ENCODE peak calls at places on chromosome 11, in nine cellular contexts. L is HCT116, R is astrocyte of the cerebellum, X is Caco-2, C is AG04449, N is pancreas, B is heart left ventricle, A is choroid plexus epithelial cell, D is A549. F is an unnamed sample.
A peak's percentile ranks its signal among the peaks of the same experiment; 100 is the strongest.

GRCh38 chr11:126654886-126655806 is 299.7 kb downstream of the ST3GAL4 start:
- DNase-seq in R (no peak), D (no peak), C (no peak), N (no peak), X (no peak), B (no peak), A (no peak), L (no peak), F (no peak)

GRCh38 chr11:47003180-47003877 is 66.8 kb downstream of the CSTPP1 start:
- DNase-seq in A (no peak), L (no peak), B (peak; percentile 25), C (no peak), X (no peak), D (no peak), R (no peak), N (no peak), F (no peak)

GRCh38 chr11:94946812-94947211 is 26.5 kb downstream of the CWC15 start:
- DNase-seq in N (no peak), A (no peak), L (no peak), D (no peak), X (no peak), R (no peak), B (no peak), C (no peak), F (no peak)

GRCh38 chr11:113613619-113614018 is 92.5 kb downstream of the TMPRSS5 start:
- DNase-seq in D (no peak), L (no peak), X (no peak), C (no peak), B (no peak), N (no peak), A (no peak), R (no peak), F (no peak)

GRCh38 chr11:67439321-67440228 is 2.1 kb upstream of the PTPRCAP start:
- DNase-seq in X (no peak), N (no peak), D (peak; percentile 68), B (no peak), R (no peak), C (no peak), A (no peak), L (no peak), F (no peak)

GRCh38 chr11:124538019-124538418 is 5.4 kb downstream of the OR8B12 start:
- DNase-seq in L (no peak), A (peak; percentile 99), N (no peak), X (no peak), D (peak; percentile 26), C (peak; percentile 10), B (peak; percentile 9), R (peak; percentile 78), F (no peak)

GRCh38 chr11:3802016-3802790 is 4.8 kb upstream of the NUP98 start:
- DNase-seq in N (no peak), A (no peak), R (no peak), X (no peak), D (peak; percentile 78), L (no peak), B (no peak), C (peak; percentile 40), F (no peak)

GRCh38 chr11:128731041-128731663 is 37.3 kb downstream of the FLI1 start:
- DNase-seq in R (no peak), N (no peak), B (no peak), X (no peak), D (no peak), A (no peak), L (no peak), C (no peak), F (no peak)

GRCh38 chr11:95831198-95831883 is 41.0 kb downstream of the CEP57 start:
- DNase-seq in R (peak; percentile 91), D (no peak), L (no peak), B (no peak), C (peak; percentile 63), A (peak; percentile 77), N (no peak), X (no peak), F (peak; percentile 92)

GRCh38 chr11:45964911-45965389 is 42.5 kb downstream of the LARGE2 start:
- DNase-seq in D (peak; percentile 75), R (peak; percentile 63), B (peak; percentile 63), N (peak; percentile 48), A (peak; percentile 91), L (peak; percentile 49), X (peak; percentile 71), C (no peak), F (peak; percentile 74)

GRCh38 chr11:63667993-63668392 is 3.2 kb downstream of the ATL3 start:
- DNase-seq in R (peak; percentile 81), N (no peak), L (peak; percentile 68), D (peak; percentile 80), X (no peak), B (no peak), A (peak; percentile 91), C (peak; percentile 85), F (peak; percentile 79)

GRCh38 chr11:130070829-130071205 is 1.1 kb downstream of the APLP2 start:
- DNase-seq in R (no peak), B (peak; percentile 16), C (no peak), N (no peak), X (no peak), A (peak; percentile 61), D (no peak), L (no peak), F (no peak)

GRCh38 chr11:27720277-27720830 is 20.1 kb upstream of the BDNF start:
- DNase-seq in X (peak; percentile 41), A (peak; percentile 69), D (peak; percentile 66), R (no peak), N (no peak), C (no peak), L (no peak), B (no peak), F (no peak)

GRCh38 chr11:113644605-113645004 is 61.5 kb downstream of the TMPRSS5 start:
- DNase-seq in A (no peak), N (no peak), B (no peak), C (no peak), R (no peak), D (no peak), L (no peak), X (no peak), F (no peak)

GRCh38 chr11:86620796-86621575 is 51.4 kb downstream of the ME3 start:
- DNase-seq in A (peak; percentile 84), D (no peak), R (peak; percentile 70), X (no peak), C (no peak), B (no peak), L (no peak), N (no peak), F (no peak)

GRCh38 chr11:75852406-75853017 is 37.5 kb downstream of the UVRAG start:
- DNase-seq in R (no peak), X (no peak), B (no peak), L (no peak), D (no peak), A (no peak), C (no peak), N (no peak), F (no peak)

DNA sequence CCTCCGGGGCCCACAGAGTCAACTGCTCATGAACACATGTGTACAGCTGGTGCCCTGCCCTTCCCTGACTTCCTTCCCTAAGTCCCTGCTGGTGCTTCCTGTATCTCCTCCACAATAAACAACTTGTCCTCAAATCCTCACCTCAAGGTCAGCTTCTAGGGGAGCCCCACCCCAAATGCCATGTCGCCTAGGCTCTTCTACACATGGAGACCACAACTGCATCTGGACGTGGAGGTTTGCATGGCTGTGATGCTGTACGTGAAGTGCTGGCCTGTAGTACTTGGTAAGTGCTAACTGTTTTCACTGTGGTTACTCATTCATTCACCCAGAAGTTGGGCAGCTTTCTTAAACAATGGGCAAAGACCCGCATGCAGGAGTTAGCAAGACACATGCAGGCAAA is 359.5 kb downstream of the SHANK2 start:
- DNase-seq in N (no peak), B (no peak), L (no peak), A (no peak), X (no peak), C (no peak), R (no peak), D (no peak), F (no peak)
- TF ChIP-seq CTCF in N (no peak), B (no peak), L (no peak), A (no peak), X (no peak), C (no peak), R (no peak), D (no peak), F (no peak)

DNA sequence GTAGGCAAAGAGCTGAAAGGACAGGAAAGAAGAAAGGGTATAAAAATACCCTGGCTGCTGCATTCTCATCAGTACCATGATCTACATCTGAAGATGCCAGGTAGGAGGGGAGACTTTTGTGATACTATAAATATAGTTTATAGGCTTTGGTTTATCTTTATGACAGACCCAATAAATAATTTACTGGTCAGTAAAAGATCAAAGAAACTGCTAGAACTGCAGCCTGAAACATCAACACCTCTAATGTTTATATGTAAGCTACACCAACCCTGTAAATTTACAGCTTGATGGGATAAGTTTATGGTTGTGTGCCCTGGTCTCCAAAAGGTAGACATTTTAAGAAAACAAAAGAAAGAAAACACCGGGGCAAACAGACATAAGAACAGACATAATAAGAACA is 313.1 kb downstream of the BUD13 start:
- DNase-seq in A (no peak), B (no peak), L (no peak), X (no peak), C (no peak), D (no peak), N (no peak), R (no peak), F (no peak)
- H3K4me3 ChIP-seq in A (no peak overlapping the region), B (no peak overlapping the region), L (no peak overlapping the region), X (no peak overlapping the region), C (no peak overlapping the region), D (no peak overlapping the region), N (no peak overlapping the region), R (no peak overlapping the region), F (no peak overlapping the region)

DNA sequence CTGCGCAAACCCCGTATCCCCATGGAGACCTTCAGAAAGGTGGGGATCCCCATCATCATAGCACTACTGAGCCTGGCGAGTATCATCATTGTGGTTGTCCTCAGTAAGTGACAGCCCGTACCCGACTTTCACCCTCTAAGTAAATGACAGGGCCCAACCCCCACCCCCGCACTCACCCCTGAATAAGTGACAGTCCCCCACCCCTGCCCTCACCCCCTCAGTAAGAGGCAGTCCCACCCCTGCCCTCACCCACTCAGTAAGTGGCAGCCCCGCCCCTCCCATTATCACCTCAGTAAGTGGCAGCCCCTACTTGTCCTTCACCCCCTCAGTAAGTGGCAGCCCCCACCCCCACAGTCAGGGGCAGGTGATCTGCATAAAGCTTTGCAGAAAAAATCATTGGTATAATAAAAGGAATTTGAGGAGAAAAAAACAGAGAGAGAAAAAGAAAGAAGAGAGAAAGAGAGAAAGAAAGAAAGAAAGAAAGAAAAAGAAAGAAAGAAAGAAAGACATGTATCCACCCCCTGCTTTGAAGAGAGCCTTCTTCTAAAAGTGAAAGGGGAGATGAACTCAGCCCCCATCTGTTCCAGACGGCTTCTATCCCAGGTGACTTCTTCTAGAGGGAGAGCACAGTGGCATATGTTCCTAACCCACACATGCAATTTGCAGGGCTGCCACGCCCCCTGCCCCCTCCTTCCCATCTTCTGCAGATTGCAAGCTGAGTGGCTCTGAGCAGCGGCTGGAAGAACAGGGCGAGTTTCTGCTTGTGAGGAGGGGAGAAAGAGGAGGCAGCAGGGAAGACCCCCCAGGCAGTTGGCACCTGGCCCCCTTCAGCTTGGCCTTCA is 12.5 kb upstream of the SMIM35 start:
- DNase-seq in X (peak; percentile 43), C (no peak), D (no peak), B (no peak), N (no peak), A (no peak), R (no peak), L (no peak), F (no peak)
- TF ChIP-seq CTCF in X (no peak), C (no peak), D (no peak), B (no peak), N (no peak), A (no peak), R (no peak), L (no peak), F (no peak)

GRCh38 chr11:121236115-121237001 is 56.2 kb upstream of the SC5D start:
- DNase-seq in L (no peak), X (no peak), C (no peak), B (no peak), D (no peak), N (no peak), R (no peak), A (peak; percentile 24), F (no peak)
- H3K4me3 ChIP-seq in L (no peak overlapping the region), X (no peak overlapping the region), C (no peak overlapping the region), B (no peak overlapping the region), D (no peak overlapping the region), N (no peak overlapping the region), R (no peak overlapping the region), A (peak overlapping the region; percentile 45), F (no peak overlapping the region)

F was measured in HFF-Myc.